ENCODE peak calls at places on chromosomes 12 and 14, in four cellular contexts. D is activated T-cell treated with anti-CD3 and anti-CD28 coated beads, Interleukin-2, amount 50 U/mL, for 4 hours; T is AG08395; X is cardiac muscle cell. Z is an unnamed sample.

GRCh38 chr12:47736877-47737676 is 11.8 kb upstream of the ENDOU start:
- DNase-seq in T (peak; percentile 86), X (peak; percentile 51), D (no peak), Z (peak; percentile 87)

GRCh38 chr14:71165121-71165574 is 257.9 kb downstream of the PCNX1 start:
- DNase-seq in X (peak; percentile 36), D (no peak), T (peak; percentile 58), Z (peak; percentile 58)

GRCh38 chr12:110503432-110503831 is 1.3 kb downstream of the RAD9B start:
- DNase-seq in X (no peak), D (no peak), T (no peak), Z (no peak)

GRCh38 chr12:34363050-34363673 is 340.9 kb downstream of the ALG10 start:
- DNase-seq in T (no peak), D (no peak), X (no peak), Z (peak; percentile 14)

GRCh38 chr14:21999400-21999799 is 325.8 kb upstream of the OR4E1 start:
- DNase-seq in X (no peak), D (no peak), T (no peak), Z (no peak)

GRCh38 chr12:113071427-113072112 is 15.0 kb downstream of the DTX1 start:
- DNase-seq in D (no peak), X (no peak), T (no peak), Z (no peak)

GRCh38 chr14:56273949-56274348 is 155.7 kb downstream of the PELI2 start:
- DNase-seq in T (no peak), X (no peak), D (no peak), Z (no peak)

GRCh38 chr12:1840981-1841425 is 20.6 kb downstream of the LRTM2 start:
- DNase-seq in T (no peak), D (no peak), X (no peak), Z (no peak)

GRCh38 chr14:69996197-69996596 is 117.0 kb downstream of the SMOC1 start:
- DNase-seq in T (no peak), D (no peak), X (no peak), Z (no peak)

GRCh38 chr12:57515934-57516541 is 4.3 kb downstream of the DDIT3 start:
- DNase-seq in D (no peak), X (no peak), T (no peak), Z (no peak)

GRCh38 chr12:46468159-46468558 is 95.6 kb upstream of the SLC38A2 start:
- DNase-seq in X (no peak), T (no peak), D (no peak), Z (no peak)

GRCh38 chr14:99467338-99468075 is 13.2 kb downstream of the SETD3 start:
- DNase-seq in T (no peak), D (no peak), X (peak; percentile 74), Z (no peak)